ENCODE peak calls at places on chromosomes 4 and X, in nine cellular contexts. P is PC-3, U is GM12864, I is colonic mucosa, Y is BJ, J is A549, W is right atrium auricular region, Q is heart left ventricle, V is HFF-Myc. S is an unnamed sample.

GRCh38 chr4:40572692-40573287 is 56.9 kb downstream of the RBM47 start:
- DNase-seq in P (no peak), U (no peak), I (no peak), Y (no peak), J (no peak), W (no peak), Q (no peak), V (no peak), S (no peak)

GRCh38 chr4:152605031-152605430 is 69.1 kb upstream of the FBXW7 start:
- DNase-seq in P (no peak), U (no peak), I (no peak), Y (no peak), J (no peak), W (no peak), Q (no peak), V (no peak), S (no peak)

GRCh38 chr4:121666091-121666679 is 30.6 kb downstream of the ANXA5 start:
- DNase-seq in P (no peak), U (no peak), I (no peak), Y (no peak), J (no peak), W (no peak), Q (no peak), V (no peak), S (no peak)

GRCh38 chr4:40325406-40326019 is 9.6 kb upstream of the CHRNA9 start:
- DNase-seq in P (peak), U (no peak), I (peak), Y (no peak), J (peak), W (no peak), Q (no peak), V (peak), S (peak)

GRCh38 chrX:44580466-44580865 is 37.8 kb upstream of the FUNDC1 start:
- DNase-seq in P (peak), U (no peak), I (no peak), Y (no peak), J (peak), W (no peak), Q (no peak), V (no peak), S (peak)

GRCh38 chr4:77493120-77493767 is 112.4 kb upstream of the CXCL13 start:
- DNase-seq in P (no peak), U (no peak), I (no peak), Y (no peak), J (no peak), W (no peak), Q (no peak), V (no peak), S (no peak)

GRCh38 chrX:12910424-12910823 is 4.0 kb downstream of the TLR8 start:
- DNase-seq in P (no peak), U (no peak), I (no peak), Y (no peak), J (no peak), W (no peak), Q (no peak), V (no peak), S (no peak)

GRCh38 chrX:93580634-93581033 is 92.7 kb downstream of the NAP1L3 start:
- DNase-seq in P (no peak), U (no peak), I (no peak), Y (no peak), J (no peak), W (no peak), Q (no peak), V (no peak), S (no peak)

GRCh38 chr4:185587065-185587443 is 51.7 kb upstream of the PDLIM3 start:
- DNase-seq in P (no peak), U (no peak), I (no peak), Y (no peak), J (no peak), W (no peak), Q (no peak), V (no peak), S (no peak)
- H3K4me3 ChIP-seq in P (no peak), U (no peak), I (no peak), Y (no peak), J (no peak), W (no peak), Q (no peak), V (no peak), S (no peak)

DNA sequence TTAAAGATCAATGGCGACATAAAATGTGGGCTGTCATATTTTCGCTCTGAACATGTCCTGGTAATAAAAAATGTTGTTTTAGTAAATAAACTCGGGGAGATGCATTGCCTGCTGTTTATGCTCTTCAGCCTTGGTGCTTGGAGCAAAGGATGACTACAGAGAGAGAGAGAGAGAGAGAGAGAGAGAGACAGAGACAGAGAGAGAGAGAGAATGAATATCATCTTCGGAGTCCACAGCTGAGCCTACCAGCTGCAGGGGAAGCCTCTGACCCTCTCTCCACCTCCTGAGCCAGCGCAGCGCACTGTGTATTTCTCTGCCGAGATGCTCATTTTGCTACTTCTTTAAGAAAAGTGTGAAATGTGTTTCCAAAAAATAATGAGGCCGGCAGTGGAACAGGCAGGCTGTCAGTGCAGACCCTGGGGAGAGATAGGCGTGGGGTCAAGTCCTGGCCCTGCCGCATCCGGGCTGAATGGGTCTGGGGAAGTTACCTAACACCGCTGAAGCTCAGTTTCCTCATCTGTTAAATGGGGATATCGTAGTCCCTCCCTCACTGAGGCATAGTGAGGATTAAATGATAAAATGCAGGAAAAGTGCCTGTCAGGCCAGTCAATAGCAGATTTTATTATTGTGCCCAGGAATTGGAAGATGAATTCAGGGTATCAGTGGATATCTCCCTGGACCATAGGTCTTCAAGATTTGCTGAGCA is 58.5 kb upstream of the LGI2 start:
- DNase-seq in P (no peak), U (no peak), I (no peak), Y (no peak), J (no peak), W (no peak), Q (no peak), V (no peak), S (peak)
- H3K4me3 ChIP-seq in P (no peak), U (no peak), I (no peak), Y (no peak), J (no peak), W (no peak), Q (peak), V (peak), S (no peak)

GRCh38 chr4:95549246-95550138 is 719 bp upstream of the UNC5C start:
- DNase-seq in P (no peak), U (peak), I (peak), Y (no peak), J (peak), W (peak), Q (peak), V (no peak), S (peak)

GRCh38 chr4:95548738-95549245 is at the start of gene UNC5C:
- DNase-seq in P (no peak), U (no peak), I (peak), Y (no peak), J (peak), W (peak), Q (peak), V (no peak), S (peak)

GRCh38 chr4:95552942-95553550 is 4.3 kb upstream of the UNC5C start:
- DNase-seq in P (no peak), U (no peak), I (no peak), Y (no peak), J (no peak), W (no peak), Q (no peak), V (no peak), S (no peak)

GRCh38 chr4:95551653-95552052 is 2.9 kb upstream of the UNC5C start:
- DNase-seq in P (no peak), U (no peak), I (no peak), Y (no peak), J (no peak), W (no peak), Q (no peak), V (no peak), S (no peak)

DNA sequence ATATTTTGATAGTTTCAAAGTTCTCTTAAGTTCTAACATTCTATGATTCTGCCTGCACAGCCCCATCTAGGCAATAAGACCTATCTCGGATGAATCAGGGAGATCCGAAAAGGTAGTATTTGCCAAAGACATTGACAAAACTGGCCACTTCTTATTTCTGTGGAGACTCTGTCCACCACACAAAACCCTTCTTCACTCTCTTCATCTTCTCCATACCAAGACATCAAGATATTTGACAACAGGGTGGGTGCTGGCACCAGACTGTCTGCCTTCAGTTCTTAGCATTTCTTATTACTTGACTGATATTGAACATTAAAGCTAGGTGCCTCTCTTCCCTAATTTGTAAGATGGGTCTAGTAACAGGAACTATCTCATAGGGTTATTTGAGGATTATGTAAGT is 1.8 kb upstream of the UNC5C start:
- DNase-seq in P (no peak), U (no peak), I (no peak), Y (no peak), J (no peak), W (no peak), Q (no peak), V (no peak), S (no peak)
- H3K4me3 ChIP-seq in P (no peak), U (no peak), I (no peak), Y (no peak), J (no peak), W (no peak), Q (peak), V (no peak), S (no peak)

GRCh38 chr4:7863911-7864681 is 75.6 kb downstream of the AFAP1 start:
- DNase-seq in P (no peak), U (peak), I (no peak), Y (no peak), J (peak), W (no peak), Q (no peak), V (no peak), S (no peak)

GRCh38 chr4:7862561-7863200 is 77.0 kb downstream of the AFAP1 start:
- DNase-seq in P (no peak), U (no peak), I (no peak), Y (no peak), J (no peak), W (no peak), Q (no peak), V (no peak), S (no peak)

GRCh38 chr4:7860600-7861158 is 79.0 kb downstream of the AFAP1 start:
- DNase-seq in P (no peak), U (no peak), I (no peak), Y (no peak), J (no peak), W (no peak), Q (no peak), V (no peak), S (no peak)

GRCh38 chr4:7859350-7859749 is 80.3 kb downstream of the AFAP1 start:
- DNase-seq in P (no peak), U (no peak), I (no peak), Y (no peak), J (no peak), W (no peak), Q (no peak), V (no peak), S (no peak)

GRCh38 chr4:7861440-7861881 is 78.2 kb downstream of the AFAP1 start:
- DNase-seq in P (peak), U (no peak), I (no peak), Y (peak), J (peak), W (no peak), Q (no peak), V (peak), S (peak)
- H3K4me3 ChIP-seq in P (peak), U (no peak), I (no peak), Y (no peak), J (peak), W (no peak), Q (no peak), V (peak), S (no peak)

GRCh38 chr4:176995-177394 is 52.7 kb downstream of the ZNF718 start:
- DNase-seq in P (no peak), U (no peak), I (no peak), Y (no peak), J (no peak), W (no peak), Q (no peak), V (no peak), S (no peak)

GRCh38 chr4:173666-174314 is 49.5 kb downstream of the ZNF718 start:
- DNase-seq in P (no peak), U (no peak), I (no peak), Y (no peak), J (no peak), W (no peak), Q (no peak), V (no peak), S (no peak)

DNA sequence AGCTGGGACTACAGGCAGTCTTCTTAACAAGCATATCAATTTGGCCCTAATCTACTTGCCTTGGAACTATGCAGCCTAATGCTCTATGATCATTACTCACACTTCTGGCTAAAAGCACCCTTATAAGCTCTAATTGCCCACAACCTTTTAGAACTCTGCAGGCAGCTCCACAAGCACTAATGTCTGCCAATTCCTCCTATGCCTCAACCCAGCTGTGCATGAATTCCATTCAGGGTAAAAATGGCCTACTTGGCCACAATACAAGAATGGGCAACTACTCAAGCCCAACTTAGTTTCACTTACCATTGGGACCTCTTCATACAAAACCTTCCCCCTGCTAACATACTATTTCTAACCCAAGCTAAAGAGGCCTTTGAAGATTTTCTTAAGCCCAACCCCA is 51.7 kb downstream of the ZNF718 start:
- DNase-seq in P (no peak), U (no peak), I (no peak), Y (no peak), J (no peak), W (no peak), Q (no peak), V (no peak), S (no peak)
- H3K4me3 ChIP-seq in P (no peak), U (no peak), I (no peak), Y (no peak), J (no peak), W (no peak), Q (no peak), V (no peak), S (no peak)

GRCh38 chr4:88320174-88320779 is 35.9 kb upstream of the PPM1K start:
- DNase-seq in P (peak), U (peak), I (no peak), Y (no peak), J (no peak), W (no peak), Q (no peak), V (no peak), S (peak)
- H3K4me3 ChIP-seq in P (peak), U (peak), I (no peak), Y (no peak), J (no peak), W (no peak), Q (peak), V (no peak), S (no peak)

GRCh38 chrX:68498508-68499379 is at the start of gene YIPF6:
- DNase-seq in P (peak), U (no peak), I (peak), Y (no peak), J (peak), W (peak), Q (peak), V (peak), S (peak)
- H3K4me3 ChIP-seq in P (peak), U (peak), I (peak), Y (peak), J (peak), W (peak), Q (peak), V (peak), S (peak)

S was measured in cardiac fibroblast.